ENCODE peak calls at places on chromosome 2, in nine cellular contexts. D is SK-N-SH, B is A549, Y is WTC11, E is endothelial cell of umbilical vein, X is HCT116, K is GM12878, M is K562, U is H1. P is an unnamed sample.

GRCh38 chr2:120321721-120322284 is 24.1 kb upstream of the INHBB start:
- DNase-seq in D (no peak), B (no peak), Y (no peak), E (no peak), X (no peak), K (no peak), M (no peak), U (no peak), P (no peak)

GRCh38 chr2:232321817-232322559 is 56.6 kb upstream of the ALPP start:
- DNase-seq in D (no peak), B (no peak), Y (no peak), E (no peak), X (no peak), K (no peak), M (no peak), U (no peak), P (no peak)

GRCh38 chr2:46329803-46330775 is 32.9 kb downstream of the EPAS1 start:
- DNase-seq in D (no peak), B (peak), Y (no peak), E (no peak), X (no peak), K (no peak), M (no peak), U (no peak), P (no peak)

GRCh38 chr2:239518286-239519080 is 117.7 kb upstream of the HDAC4 start:
- DNase-seq in D (no peak), B (no peak), Y (no peak), E (no peak), X (no peak), K (no peak), M (no peak), U (no peak), P (no peak)

GRCh38 chr2:178109813-178110212 is 2.4 kb upstream of the RBM45 start:
- DNase-seq in D (peak), B (peak), Y (no peak), E (peak), X (peak), K (no peak), M (peak), U (no peak), P (peak)

GRCh38 chr2:201558665-201559064 is 84.6 kb downstream of the TMEM237 start:
- DNase-seq in D (no peak), B (no peak), Y (peak), E (no peak), X (no peak), K (no peak), M (no peak), U (no peak), P (no peak)

GRCh38 chr2:102801858-102802699 is 40.2 kb downstream of the TMEM182 start:
- DNase-seq in D (no peak), B (no peak), Y (no peak), E (no peak), X (no peak), K (no peak), M (no peak), U (no peak), P (no peak)

GRCh38 chr2:210177769-210178168 is 6.6 kb upstream of the KANSL1L start:
- DNase-seq in D (no peak), B (no peak), Y (no peak), E (no peak), X (no peak), K (no peak), M (no peak), U (no peak), P (no peak)

GRCh38 chr2:19883486-19883885 is 18.3 kb downstream of the TTC32 start:
- DNase-seq in D (no peak), B (no peak), Y (no peak), E (no peak), X (no peak), K (no peak), M (no peak), U (no peak), P (no peak)

GRCh38 chr2:136310005-136310495 is 192.1 kb upstream of the CXCR4 start:
- DNase-seq in D (no peak), B (peak), Y (no peak), E (no peak), X (no peak), K (peak), M (no peak), U (no peak), P (no peak)

GRCh38 chr2:113734187-113734586 is 22.3 kb downstream of the SLC35F5 start:
- DNase-seq in D (no peak), B (no peak), Y (no peak), E (no peak), X (no peak), K (peak), M (no peak), U (no peak), P (no peak)

GRCh38 chr2:186623121-186623520 is 33.3 kb downstream of the ITGAV start:
- DNase-seq in D (no peak), B (no peak), Y (no peak), E (no peak), X (no peak), K (no peak), M (no peak), U (no peak), P (no peak)

GRCh38 chr2:189916651-189917050 is 132.4 kb downstream of the PMS1 start:
- DNase-seq in D (no peak), B (no peak), Y (no peak), E (no peak), X (no peak), K (no peak), M (no peak), U (no peak), P (no peak)

GRCh38 chr2:240463866-240464481 is 28.5 kb downstream of the GPC1 start:
- DNase-seq in D (no peak), B (no peak), Y (no peak), E (no peak), X (no peak), K (no peak), M (no peak), U (no peak), P (no peak)

GRCh38 chr2:59909147-59909546 is 644.3 kb downstream of the BCL11A start:
- DNase-seq in D (no peak), B (no peak), Y (no peak), E (no peak), X (no peak), K (no peak), M (no peak), U (no peak), P (no peak)

GRCh38 chr2:225660262-225661091 is 261.0 kb downstream of the NYAP2 start:
- DNase-seq in D (peak), B (peak), Y (peak), E (peak), X (peak), K (peak), M (peak), U (peak), P (peak)

GRCh38 chr2:185208261-185208660 is 530.3 kb upstream of the FSIP2 start:
- DNase-seq in D (peak), B (no peak), Y (peak), E (no peak), X (peak), K (no peak), M (no peak), U (peak), P (peak)

GRCh38 chr2:96637385-96638143 is 548 bp downstream of the KANSL3 start:
- DNase-seq in D (peak), B (peak), Y (peak), E (peak), X (peak), K (peak), M (no peak), U (peak), P (peak)

GRCh38 chr2:198710562-198710961 is 747.2 kb downstream of the SATB2 start:
- DNase-seq in D (no peak), B (no peak), Y (no peak), E (no peak), X (no peak), K (no peak), M (no peak), U (no peak), P (no peak)

GRCh38 chr2:112142525-112143078 is 4.4 kb downstream of the FBLN7 start:
- DNase-seq in D (no peak), B (no peak), Y (no peak), E (no peak), X (no peak), K (no peak), M (no peak), U (peak), P (no peak)

GRCh38 chr2:109423556-109424359 is 190.0 kb downstream of the SEPTIN10 start:
- DNase-seq in D (no peak), B (no peak), Y (peak), E (no peak), X (no peak), K (no peak), M (no peak), U (no peak), P (no peak)

GRCh38 chr2:196836440-196836839 is 27.3 kb upstream of the C2orf66 start:
- DNase-seq in D (no peak), B (no peak), Y (no peak), E (peak), X (no peak), K (no peak), M (no peak), U (no peak), P (no peak)

GRCh38 chr2:109353806-109354745 is 225.1 kb downstream of the SH3RF3 start:
- DNase-seq in D (peak), B (no peak), Y (no peak), E (no peak), X (no peak), K (no peak), M (no peak), U (peak), P (no peak)

GRCh38 chr2:174063492-174064092 is 98.4 kb upstream of the SP3 start:
- DNase-seq in D (no peak), B (no peak), Y (no peak), E (no peak), X (no peak), K (no peak), M (no peak), U (no peak), P (no peak)

GRCh38 chr2:177347570-177347969 is 45.0 kb upstream of the AGPS start:
- DNase-seq in D (no peak), B (no peak), Y (no peak), E (no peak), X (no peak), K (no peak), M (no peak), U (no peak), P (no peak)

GRCh38 chr2:239569401-239570090 is 168.7 kb upstream of the HDAC4 start:
- DNase-seq in D (no peak), B (peak), Y (no peak), E (no peak), X (no peak), K (no peak), M (no peak), U (no peak), P (peak)

GRCh38 chr2:36355157-36355889 is at the start of gene CRIM1:
- DNase-seq in D (peak), B (peak), Y (peak), E (peak), X (peak), K (no peak), M (peak), U (peak), P (peak)

DNA sequence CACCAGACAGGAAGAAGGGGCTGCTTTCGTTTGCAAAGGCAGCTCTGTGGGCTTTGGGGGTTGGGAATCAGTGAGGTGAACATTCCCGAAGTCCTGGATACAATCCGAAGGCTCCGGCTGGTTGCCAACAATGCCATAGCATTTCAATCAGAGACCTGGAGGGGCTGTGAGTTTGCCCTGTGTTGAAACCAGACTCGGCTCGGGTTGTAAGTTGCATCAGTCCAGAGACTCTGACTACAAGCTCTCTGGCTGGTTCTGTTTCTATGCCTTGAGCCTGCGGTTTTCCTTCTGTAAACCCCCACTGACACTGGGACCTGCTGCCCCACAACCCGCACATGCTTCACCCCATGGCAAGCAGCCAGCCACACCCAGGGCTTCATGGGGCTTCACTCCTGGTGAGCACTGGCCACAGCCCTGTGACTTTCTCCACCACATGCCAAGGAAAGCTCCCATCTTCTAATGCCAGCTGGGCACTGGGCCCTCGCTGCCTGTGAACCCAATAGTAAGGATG is 85.7 kb upstream of the ODC1 start:
- DNase-seq in D (no peak), B (no peak), Y (no peak), E (no peak), X (no peak), K (no peak), M (no peak), U (no peak), P (peak)
- TF ChIP-seq MAX in D (no peak), B (no peak), Y (no peak), E (no peak), X (no peak), K (no peak), M (no peak), U (no peak), P (peak)

DNA sequence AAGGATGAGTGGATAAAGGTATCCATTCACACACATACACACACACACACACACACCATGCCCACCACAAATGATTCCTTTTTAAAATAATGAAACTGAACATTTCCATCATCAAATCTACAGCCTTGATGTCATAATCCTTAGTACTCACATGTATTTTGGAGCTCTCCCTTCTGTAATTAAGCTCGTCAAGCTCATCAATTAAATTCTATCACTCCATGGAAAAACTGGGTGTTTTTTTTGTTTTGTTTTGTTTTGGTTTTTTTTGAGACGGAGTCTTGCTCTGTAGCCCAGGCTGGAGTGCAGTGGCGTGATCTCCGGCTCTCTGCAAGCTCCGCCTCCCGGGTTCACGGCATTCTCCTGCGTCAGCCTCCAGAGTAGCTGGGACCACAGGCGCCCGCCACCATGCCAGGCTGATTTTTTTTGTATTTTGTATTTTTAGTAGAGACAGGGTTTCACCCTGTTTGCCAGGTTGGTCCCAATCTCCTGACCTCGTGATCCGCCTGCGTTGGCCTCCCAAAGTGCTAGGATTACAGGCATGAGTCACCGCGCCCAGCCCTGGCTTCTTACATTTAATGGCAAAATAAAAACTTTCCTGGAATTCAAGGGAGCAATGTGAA is 78.6 kb upstream of the RGPD4 start:
- DNase-seq in D (no peak), B (no peak), Y (no peak), E (no peak), X (no peak), K (no peak), M (no peak), U (no peak), P (no peak)
- TF ChIP-seq CTCF in D (no peak), B (no peak), Y (no peak), E (no peak), X (no peak), K (no peak), M (no peak), U (no peak), P (no peak)

DNA sequence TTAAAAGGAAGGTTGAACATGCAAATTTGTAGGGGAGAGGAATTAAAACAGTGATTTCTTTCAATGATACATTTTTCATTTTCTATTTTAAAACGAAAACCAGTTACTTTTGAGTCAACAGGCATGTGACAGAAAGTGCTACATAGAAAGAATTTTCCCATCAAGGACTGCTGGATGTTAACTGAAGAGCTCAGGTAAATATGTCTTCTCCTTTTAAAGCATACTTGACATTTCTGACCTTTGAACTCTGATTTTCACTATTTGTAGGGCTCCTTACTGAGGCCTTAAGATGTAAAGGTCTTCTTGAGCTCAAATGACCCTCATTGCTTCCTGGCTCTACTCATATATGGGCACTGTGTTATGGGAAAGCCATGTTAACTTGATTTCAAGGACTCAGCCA is 32.4 kb downstream of the FIGN start:
- DNase-seq in D (no peak), B (no peak), Y (no peak), E (no peak), X (no peak), K (no peak), M (no peak), U (no peak), P (no peak)
- TF ChIP-seq MAX in D (no peak), B (no peak), Y (no peak), E (no peak), X (no peak), K (no peak), M (no peak), U (no peak), P (no peak)

DNA sequence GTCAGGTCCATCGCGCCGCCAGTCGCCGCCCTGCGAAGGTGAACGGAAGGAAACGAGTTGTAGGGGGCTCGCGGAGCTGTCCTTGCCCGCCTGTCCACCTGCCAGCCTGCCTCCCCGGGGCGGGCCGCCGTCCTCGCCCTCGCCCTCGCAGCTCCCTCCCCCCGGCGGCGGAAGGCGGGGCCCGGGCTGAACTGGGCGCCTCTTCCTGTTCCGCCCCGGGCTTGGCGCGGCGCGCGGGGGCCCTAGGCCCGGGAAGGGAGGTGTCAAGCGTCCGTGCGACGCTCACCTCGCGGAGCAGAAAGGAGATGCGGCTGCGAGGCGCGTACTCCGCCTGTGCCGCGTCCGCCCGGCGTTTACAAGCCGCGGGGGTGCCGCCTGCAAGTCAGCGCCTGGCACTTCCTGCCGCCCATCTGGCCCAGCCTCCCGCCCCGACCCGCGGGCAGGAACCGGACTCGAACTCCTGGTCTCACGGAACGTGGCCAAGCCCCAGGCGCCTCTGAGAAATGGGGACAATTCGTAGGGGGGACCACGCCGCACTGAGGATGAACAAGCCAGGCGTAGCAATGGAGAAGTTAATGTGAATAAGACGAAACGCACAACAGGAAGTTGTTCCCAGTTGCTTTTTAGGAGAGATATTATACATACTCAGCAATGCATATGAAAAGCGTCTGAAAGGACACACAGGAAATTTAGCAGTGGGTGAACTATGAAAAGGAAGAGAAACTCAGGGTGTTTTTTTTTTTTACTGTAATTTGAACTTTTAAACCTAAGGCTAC is at the start of gene CNPPD1:
- DNase-seq in D (peak), B (peak), Y (peak), E (peak), X (peak), K (no peak), M (peak), U (peak), P (peak)
- TF ChIP-seq CTCF in D (no peak), B (no peak), Y (no peak), E (peak), X (no peak), K (no peak), M (no peak), U (no peak), P (no peak)

GRCh38 chr2:63058742-63059433 is 8.3 kb downstream of the OTX1 start:
- DNase-seq in D (peak), B (no peak), Y (peak), E (no peak), X (no peak), K (no peak), M (no peak), U (peak), P (no peak)

GRCh38 chr2:63057249-63058148 is 6.9 kb downstream of the OTX1 start:
- DNase-seq in D (peak), B (no peak), Y (peak), E (peak), X (no peak), K (no peak), M (no peak), U (peak), P (no peak)

GRCh38 chr2:63056309-63057065 is 5.9 kb downstream of the OTX1 start:
- DNase-seq in D (peak), B (no peak), Y (peak), E (no peak), X (no peak), K (no peak), M (no peak), U (peak), P (no peak)

GRCh38 chr2:63059434-63060078 is 8.9 kb downstream of the OTX1 start:
- DNase-seq in D (peak), B (no peak), Y (peak), E (no peak), X (no peak), K (no peak), M (no peak), U (no peak), P (no peak)

GRCh38 chr2:63058149-63058741 is 7.6 kb downstream of the OTX1 start:
- DNase-seq in D (peak), B (no peak), Y (peak), E (peak), X (no peak), K (no peak), M (no peak), U (peak), P (no peak)
- TF ChIP-seq MAX in D (peak), B (no peak), Y (no peak), E (no peak), X (no peak), K (no peak), M (no peak), U (peak), P (no peak)

DNA sequence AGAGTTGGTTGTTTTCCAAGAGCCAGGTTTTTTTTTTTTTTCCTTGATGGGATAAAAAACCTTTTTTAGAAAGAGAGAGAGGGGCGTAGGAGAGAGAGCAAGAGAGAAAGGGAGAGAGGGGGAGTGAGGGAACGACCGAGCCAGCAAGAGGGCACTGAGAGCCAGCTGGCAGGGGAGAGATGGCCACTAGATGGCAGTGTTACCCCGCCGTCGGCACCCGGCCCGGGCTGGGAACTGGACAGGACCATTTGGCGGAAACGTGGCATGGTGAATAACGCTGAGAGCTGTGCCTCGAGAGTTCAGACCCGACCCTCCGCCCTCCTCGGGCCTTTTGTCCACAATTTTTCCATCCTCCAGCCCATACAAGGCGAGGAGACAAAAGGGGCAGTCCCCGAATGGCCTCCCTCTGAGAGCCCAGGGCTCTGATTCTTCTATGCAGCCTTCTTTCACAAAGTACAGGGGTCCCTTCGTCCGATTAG is 286.7 kb upstream of the VRK2 start:
- DNase-seq in D (peak), B (peak), Y (peak), E (peak), X (peak), K (peak), M (peak), U (peak), P (peak)
- TF ChIP-seq CTCF in D (peak), B (peak), Y (peak), E (peak), X (peak), K (peak), M (peak), U (peak), P (peak)